ENCODE peak calls at places on chromosomes 1 and 21, in eight cellular contexts. One of them, this sample, is unnamed.

GRCh38 chr1:66262233-66262632 is 271.7 kb upstream of the SGIP1 start:
- DNase-seq in WTC11: no peak
- DNase-seq in pancreas: no peak
- DNase-seq in tibial nerve: no peak
- DNase-seq in astrocyte of the spinal cord: no peak
- DNase-seq in HCT116: peak; percentile 87
- DNase-seq in dorsolateral prefrontal cortex: no peak
- DNase-seq in fibroblast of the aortic adventitia: peak; percentile 80
- DNase-seq in this sample: no peak

GRCh38 chr1:71667224-71667623 is 586.4 kb upstream of the ZRANB2 start:
- DNase-seq in WTC11: no peak
- DNase-seq in pancreas: no peak
- DNase-seq in tibial nerve: no peak
- DNase-seq in astrocyte of the spinal cord: peak; percentile 22
- DNase-seq in HCT116: no peak
- DNase-seq in dorsolateral prefrontal cortex: no peak
- DNase-seq in fibroblast of the aortic adventitia: peak; percentile 57
- DNase-seq in this sample: no peak

GRCh38 chr1:68010543-68010942 is 39.9 kb downstream of the DIRAS3 start:
- DNase-seq in WTC11: no peak
- DNase-seq in pancreas: no peak
- DNase-seq in tibial nerve: no peak
- DNase-seq in astrocyte of the spinal cord: no peak
- DNase-seq in HCT116: no peak
- DNase-seq in dorsolateral prefrontal cortex: no peak
- DNase-seq in fibroblast of the aortic adventitia: peak; percentile 4
- DNase-seq in this sample: no peak

GRCh38 chr1:53626576-53626975 is 112.4 kb downstream of the GLIS1 start:
- DNase-seq in WTC11: no peak
- DNase-seq in pancreas: no peak
- DNase-seq in tibial nerve: no peak
- DNase-seq in astrocyte of the spinal cord: no peak
- DNase-seq in HCT116: no peak
- DNase-seq in dorsolateral prefrontal cortex: no peak
- DNase-seq in fibroblast of the aortic adventitia: no peak
- DNase-seq in this sample: no peak

GRCh38 chr1:174877208-174877673 is 122.5 kb upstream of the CACYBP start:
- DNase-seq in WTC11: no peak
- DNase-seq in pancreas: peak; percentile 51
- DNase-seq in tibial nerve: no peak
- DNase-seq in astrocyte of the spinal cord: no peak
- DNase-seq in HCT116: no peak
- DNase-seq in dorsolateral prefrontal cortex: no peak
- DNase-seq in fibroblast of the aortic adventitia: peak; percentile 19
- DNase-seq in this sample: no peak

GRCh38 chr1:50139339-50139738 is 30.6 kb downstream of the ELAVL4 start:
- DNase-seq in WTC11: no peak
- DNase-seq in pancreas: no peak
- DNase-seq in tibial nerve: no peak
- DNase-seq in astrocyte of the spinal cord: no peak
- DNase-seq in HCT116: no peak
- DNase-seq in dorsolateral prefrontal cortex: no peak
- DNase-seq in fibroblast of the aortic adventitia: no peak
- DNase-seq in this sample: no peak

GRCh38 chr1:59290173-59290954 is 6.5 kb upstream of the FGGY start:
- DNase-seq in WTC11: peak; percentile 53
- DNase-seq in pancreas: peak; percentile 39
- DNase-seq in tibial nerve: no peak
- DNase-seq in astrocyte of the spinal cord: peak; percentile 47
- DNase-seq in HCT116: peak; percentile 88
- DNase-seq in dorsolateral prefrontal cortex: no peak
- DNase-seq in fibroblast of the aortic adventitia: peak; percentile 26
- DNase-seq in this sample: no peak

GRCh38 chr1:78996791-78997190 is 9.7 kb downstream of the ADGRL4 start:
- DNase-seq in WTC11: no peak
- DNase-seq in pancreas: no peak
- DNase-seq in tibial nerve: no peak
- DNase-seq in astrocyte of the spinal cord: no peak
- DNase-seq in HCT116: no peak
- DNase-seq in dorsolateral prefrontal cortex: no peak
- DNase-seq in fibroblast of the aortic adventitia: no peak
- DNase-seq in this sample: no peak

GRCh38 chr1:171220551-171221175 is 27.6 kb upstream of the FMO1 start:
- DNase-seq in WTC11: peak; percentile 69
- DNase-seq in pancreas: no peak
- DNase-seq in tibial nerve: no peak
- DNase-seq in astrocyte of the spinal cord: peak; percentile 92
- DNase-seq in HCT116: no peak
- DNase-seq in dorsolateral prefrontal cortex: no peak
- DNase-seq in fibroblast of the aortic adventitia: peak; percentile 22
- DNase-seq in this sample: no peak

GRCh38 chr21:45576838-45577737 is 34.8 kb upstream of the SLC19A1 start:
- DNase-seq in WTC11: peak; percentile 7
- DNase-seq in pancreas: no peak
- DNase-seq in tibial nerve: no peak
- DNase-seq in astrocyte of the spinal cord: no peak
- DNase-seq in HCT116: no peak
- DNase-seq in dorsolateral prefrontal cortex: no peak
- DNase-seq in fibroblast of the aortic adventitia: no peak
- DNase-seq in this sample: no peak

GRCh38 chr1:155309423-155310021 is 856 bp downstream of the FDPS start:
- DNase-seq in WTC11: no peak
- DNase-seq in pancreas: peak; percentile 35
- DNase-seq in tibial nerve: no peak
- DNase-seq in astrocyte of the spinal cord: peak; percentile 3
- DNase-seq in HCT116: no peak
- DNase-seq in dorsolateral prefrontal cortex: no peak
- DNase-seq in fibroblast of the aortic adventitia: no peak
- DNase-seq in this sample: no peak

GRCh38 chr1:155308493-155309422 is at the start of gene FDPS:
- DNase-seq in WTC11: peak; percentile 97
- DNase-seq in pancreas: peak; percentile 99
- DNase-seq in tibial nerve: peak; percentile 96
- DNase-seq in astrocyte of the spinal cord: peak; percentile 99
- DNase-seq in HCT116: peak; percentile 96
- DNase-seq in dorsolateral prefrontal cortex: peak; percentile 99
- DNase-seq in fibroblast of the aortic adventitia: peak; percentile 99
- DNase-seq in this sample: peak; percentile 99

GRCh38 chr1:155305881-155306391 is 2.7 kb upstream of the FDPS start:
- DNase-seq in WTC11: no peak
- DNase-seq in pancreas: no peak
- DNase-seq in tibial nerve: no peak
- DNase-seq in astrocyte of the spinal cord: no peak
- DNase-seq in HCT116: no peak
- DNase-seq in dorsolateral prefrontal cortex: no peak
- DNase-seq in fibroblast of the aortic adventitia: peak; percentile 69
- DNase-seq in this sample: no peak

GRCh38 chr1:155304558-155305063 is 3.4 kb upstream of the PKLR start:
- DNase-seq in WTC11: no peak
- DNase-seq in pancreas: no peak
- DNase-seq in tibial nerve: no peak
- DNase-seq in astrocyte of the spinal cord: no peak
- DNase-seq in HCT116: no peak
- DNase-seq in dorsolateral prefrontal cortex: no peak
- DNase-seq in fibroblast of the aortic adventitia: no peak
- DNase-seq in this sample: no peak

GRCh38 chr1:155307247-155307740 is 1.4 kb upstream of the FDPS start:
- DNase-seq in WTC11: no peak
- DNase-seq in pancreas: no peak
- DNase-seq in tibial nerve: no peak
- DNase-seq in astrocyte of the spinal cord: peak; percentile 20
- DNase-seq in HCT116: no peak
- DNase-seq in dorsolateral prefrontal cortex: no peak
- DNase-seq in fibroblast of the aortic adventitia: peak; percentile 73
- DNase-seq in this sample: no peak
- TF ChIP-seq CTCF in WTC11: no peak
- TF ChIP-seq CTCF in pancreas: no peak
- TF ChIP-seq CTCF in tibial nerve: no peak
- TF ChIP-seq CTCF in astrocyte of the spinal cord: peak; percentile 42
- TF ChIP-seq CTCF in HCT116: peak; percentile 42
- TF ChIP-seq CTCF in dorsolateral prefrontal cortex: no peak
- TF ChIP-seq CTCF in fibroblast of the aortic adventitia: peak; percentile 51
- TF ChIP-seq CTCF in this sample: peak; percentile 39

DNA sequence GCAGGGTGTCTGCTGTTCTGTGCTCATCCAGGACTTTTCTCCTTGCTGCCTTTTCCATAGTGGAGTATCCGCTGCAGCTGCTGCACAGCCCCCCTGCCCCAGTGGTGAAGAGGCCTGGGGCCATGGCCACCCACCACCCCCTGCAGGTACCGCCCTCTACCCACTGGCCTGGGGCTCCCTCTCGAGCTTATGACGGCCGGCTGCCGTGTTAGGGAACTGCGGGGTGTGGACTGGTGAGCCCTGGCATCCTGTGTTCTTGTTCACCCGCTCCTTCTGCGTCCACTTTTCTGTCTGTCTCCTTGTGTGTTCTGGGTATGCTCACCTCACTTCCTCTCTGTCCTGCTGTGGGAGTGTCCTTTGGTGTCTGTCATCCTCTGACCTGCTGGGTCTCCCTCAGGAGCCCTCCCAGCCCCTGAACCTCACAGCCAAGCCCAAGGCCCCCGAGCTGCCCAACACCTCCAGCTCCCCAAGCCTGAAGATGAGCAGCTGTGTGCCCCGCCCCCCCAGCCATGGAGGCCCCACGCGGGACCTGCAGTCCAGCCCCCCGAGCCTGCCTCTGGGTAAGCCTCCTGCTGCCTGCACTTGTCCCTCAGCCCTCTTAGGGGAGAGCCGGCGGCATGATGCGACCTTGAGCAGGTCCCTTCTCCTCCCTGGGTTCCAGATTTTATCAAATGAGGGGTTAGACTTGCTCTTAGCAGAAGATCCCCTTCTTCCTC is 29.8 kb downstream of the ETNK2 start:
- DNase-seq in WTC11: no peak
- DNase-seq in pancreas: no peak
- DNase-seq in tibial nerve: no peak
- DNase-seq in astrocyte of the spinal cord: no peak
- DNase-seq in HCT116: no peak
- DNase-seq in dorsolateral prefrontal cortex: no peak
- DNase-seq in fibroblast of the aortic adventitia: no peak
- DNase-seq in this sample: no peak
- TF ChIP-seq CTCF in WTC11: no peak
- TF ChIP-seq CTCF in pancreas: no peak
- TF ChIP-seq CTCF in tibial nerve: no peak
- TF ChIP-seq CTCF in astrocyte of the spinal cord: no peak
- TF ChIP-seq CTCF in HCT116: no peak
- TF ChIP-seq CTCF in dorsolateral prefrontal cortex: no peak
- TF ChIP-seq CTCF in fibroblast of the aortic adventitia: no peak
- TF ChIP-seq CTCF in this sample: no peak

DNA sequence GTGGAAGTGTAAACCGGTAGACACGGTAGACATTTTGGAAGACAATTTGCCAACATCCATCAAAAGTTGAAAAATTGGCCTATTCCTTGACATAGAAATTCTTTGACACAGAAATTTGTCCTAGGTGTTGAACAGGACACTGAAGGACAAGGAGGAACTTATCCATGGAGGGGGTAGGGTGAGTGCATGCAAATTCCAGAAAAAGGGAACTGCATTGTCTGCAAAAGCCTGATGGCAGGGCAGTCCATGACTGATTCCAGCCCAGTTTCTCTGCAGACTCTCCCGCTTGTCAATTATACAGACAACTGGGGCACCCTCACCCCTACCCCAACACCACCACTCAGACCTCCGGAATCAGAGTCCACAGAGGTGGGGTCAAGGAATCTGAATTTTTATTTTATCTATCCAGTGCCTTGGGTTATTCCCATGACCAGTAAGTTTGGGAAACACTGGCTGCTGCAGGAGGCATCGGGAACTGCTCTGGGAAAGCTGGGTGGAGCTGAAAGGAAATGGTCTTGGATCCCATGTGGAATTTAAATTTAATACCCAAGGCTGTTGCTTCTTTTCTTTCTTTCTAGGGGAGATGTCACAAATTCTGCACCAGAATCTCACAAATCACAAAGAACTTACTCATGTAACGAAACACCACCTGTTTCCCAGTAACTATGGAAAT is 103.3 kb upstream of the SLC45A1 start:
- DNase-seq in WTC11: no peak
- DNase-seq in pancreas: no peak
- DNase-seq in tibial nerve: no peak
- DNase-seq in astrocyte of the spinal cord: no peak
- DNase-seq in HCT116: no peak
- DNase-seq in dorsolateral prefrontal cortex: no peak
- DNase-seq in fibroblast of the aortic adventitia: no peak
- DNase-seq in this sample: no peak
- TF ChIP-seq CTCF in WTC11: no peak
- TF ChIP-seq CTCF in pancreas: no peak
- TF ChIP-seq CTCF in tibial nerve: no peak
- TF ChIP-seq CTCF in astrocyte of the spinal cord: peak; percentile 7
- TF ChIP-seq CTCF in HCT116: peak; percentile 23
- TF ChIP-seq CTCF in dorsolateral prefrontal cortex: no peak
- TF ChIP-seq CTCF in fibroblast of the aortic adventitia: no peak
- TF ChIP-seq CTCF in this sample: no peak

GRCh38 chr1:197066719-197067456 is at the start of gene F13B:
- DNase-seq in WTC11: no peak
- DNase-seq in pancreas: no peak
- DNase-seq in tibial nerve: no peak
- DNase-seq in astrocyte of the spinal cord: no peak
- DNase-seq in HCT116: no peak
- DNase-seq in dorsolateral prefrontal cortex: no peak
- DNase-seq in fibroblast of the aortic adventitia: peak; percentile 29
- DNase-seq in this sample: no peak
- TF ChIP-seq CTCF in WTC11: no peak
- TF ChIP-seq CTCF in pancreas: no peak
- TF ChIP-seq CTCF in tibial nerve: no peak
- TF ChIP-seq CTCF in astrocyte of the spinal cord: no peak
- TF ChIP-seq CTCF in HCT116: no peak
- TF ChIP-seq CTCF in dorsolateral prefrontal cortex: no peak
- TF ChIP-seq CTCF in fibroblast of the aortic adventitia: peak; percentile 18
- TF ChIP-seq CTCF in this sample: no peak